ENCODE peak calls at places on chromosomes 7 and 10, in four cellular contexts. One of them, this sample, is unnamed.

GRCh38 chr10:97640174-97640867 is at the start of gene PI4K2A:
- DNase-seq in GM12892: peak; percentile 94
- DNase-seq in K562: peak; percentile 98
- DNase-seq in GM12878: peak; percentile 98
- DNase-seq in this sample: peak; percentile 95

GRCh38 chr10:13990392-13990805 is 340.3 kb downstream of the FRMD4A start:
- DNase-seq in GM12892: no peak
- DNase-seq in K562: no peak
- DNase-seq in GM12878: no peak
- DNase-seq in this sample: no peak

GRCh38 chr10:124911124-124912051 is 30.5 kb upstream of the ZRANB1 start:
- DNase-seq in GM12878: no peak
- DNase-seq in GM12892: no peak
- DNase-seq in K562: peak; percentile 22
- DNase-seq in this sample: no peak

GRCh38 chr10:54993148-54993547 is 192.1 kb upstream of the PCDH15 start:
- DNase-seq in GM12878: no peak
- DNase-seq in GM12892: no peak
- DNase-seq in K562: no peak
- DNase-seq in this sample: no peak

GRCh38 chr7:151700621-151701185 is 176.2 kb downstream of the PRKAG2 start:
- DNase-seq in GM12878: no peak
- DNase-seq in K562: no peak
- DNase-seq in GM12892: no peak
- DNase-seq in this sample: no peak

GRCh38 chr7:152925412-152926147 is 166.0 kb downstream of the ACTR3B start:
- DNase-seq in K562: no peak
- DNase-seq in GM12892: no peak
- DNase-seq in GM12878: no peak
- DNase-seq in this sample: no peak

GRCh38 chr7:48168159-48168558 is 3.1 kb upstream of the ABCA13 start:
- DNase-seq in GM12892: no peak
- DNase-seq in K562: no peak
- DNase-seq in GM12878: no peak
- DNase-seq in this sample: no peak

GRCh38 chr7:20298486-20298901 is 32.2 kb upstream of the ITGB8 start:
- DNase-seq in GM12892: no peak
- DNase-seq in GM12878: peak; percentile 60
- DNase-seq in K562: no peak
- DNase-seq in this sample: no peak

GRCh38 chr7:18320971-18321567 is 174.5 kb upstream of the HDAC9 start:
- DNase-seq in GM12892: no peak
- DNase-seq in K562: peak; percentile 22
- DNase-seq in GM12878: no peak
- DNase-seq in this sample: peak; percentile 5

GRCh38 chr10:133260895-133261725 is 15.6 kb downstream of the ADAM8 start:
- DNase-seq in GM12892: peak; percentile 73
- DNase-seq in K562: peak; percentile 61
- DNase-seq in GM12878: no peak
- DNase-seq in this sample: peak; percentile 78

DNA sequence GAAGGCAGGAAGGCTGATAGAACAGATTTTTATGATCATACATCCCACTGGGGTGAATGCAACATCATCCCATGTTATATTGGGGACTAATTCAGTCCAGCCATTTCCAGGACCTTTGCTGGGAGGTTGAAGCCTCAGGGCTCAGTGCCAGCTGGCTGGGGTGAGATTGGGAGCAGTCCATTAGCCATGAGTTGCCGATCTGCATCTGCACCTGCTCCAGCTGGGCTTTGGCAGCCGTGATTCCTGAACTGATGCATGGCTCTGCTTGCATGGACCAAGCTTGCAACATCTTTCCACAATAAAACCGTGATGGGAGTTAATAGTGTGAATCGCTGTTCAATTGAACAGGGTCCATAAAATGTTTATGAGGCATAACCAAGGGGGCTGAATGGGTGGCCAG is 346.9 kb downstream of the TYW1 start:
- DNase-seq in GM12878: no peak
- DNase-seq in K562: peak; percentile 3
- DNase-seq in GM12892: no peak
- DNase-seq in this sample: no peak
- TF ChIP-seq TAF1 in GM12878: no peak
- TF ChIP-seq TAF1 in K562: no peak
- TF ChIP-seq TAF1 in GM12892: no peak
- TF ChIP-seq TAF1 in this sample: no peak

DNA sequence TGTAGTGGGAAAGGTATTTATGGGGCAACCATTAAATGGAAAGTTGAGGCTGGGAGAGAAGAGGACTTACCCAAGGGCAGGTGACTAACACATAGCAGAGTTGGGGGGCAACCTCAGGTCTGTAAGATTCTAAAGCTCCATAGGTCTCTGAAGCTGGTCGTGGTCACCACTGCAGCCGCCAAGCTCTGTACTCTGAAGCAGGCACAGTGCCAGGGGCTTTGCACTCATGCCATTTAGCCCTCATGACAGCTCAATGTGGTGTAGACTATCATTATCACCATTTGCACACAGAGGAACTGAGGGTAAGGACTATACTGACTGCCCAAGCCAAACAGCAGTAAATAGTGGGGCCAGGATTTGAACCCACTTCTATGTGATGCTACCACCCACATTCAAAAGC is 32.5 kb upstream of the TMEM273 start:
- DNase-seq in K562: no peak
- DNase-seq in GM12878: no peak
- DNase-seq in GM12892: no peak
- DNase-seq in this sample: no peak
- TF ChIP-seq POLR2A in K562: no peak
- TF ChIP-seq POLR2A in GM12878: no peak
- TF ChIP-seq POLR2A in GM12892: no peak
- TF ChIP-seq POLR2A in this sample: no peak

GRCh38 chr10:103894454-103894853 is 23.5 kb downstream of the STN1 start:
- DNase-seq in GM12878: no peak
- DNase-seq in K562: no peak
- DNase-seq in GM12892: no peak
- DNase-seq in this sample: no peak
- TF ChIP-seq TAF1 in GM12878: no peak
- TF ChIP-seq TAF1 in K562: no peak
- TF ChIP-seq TAF1 in GM12892: no peak
- TF ChIP-seq TAF1 in this sample: no peak

DNA sequence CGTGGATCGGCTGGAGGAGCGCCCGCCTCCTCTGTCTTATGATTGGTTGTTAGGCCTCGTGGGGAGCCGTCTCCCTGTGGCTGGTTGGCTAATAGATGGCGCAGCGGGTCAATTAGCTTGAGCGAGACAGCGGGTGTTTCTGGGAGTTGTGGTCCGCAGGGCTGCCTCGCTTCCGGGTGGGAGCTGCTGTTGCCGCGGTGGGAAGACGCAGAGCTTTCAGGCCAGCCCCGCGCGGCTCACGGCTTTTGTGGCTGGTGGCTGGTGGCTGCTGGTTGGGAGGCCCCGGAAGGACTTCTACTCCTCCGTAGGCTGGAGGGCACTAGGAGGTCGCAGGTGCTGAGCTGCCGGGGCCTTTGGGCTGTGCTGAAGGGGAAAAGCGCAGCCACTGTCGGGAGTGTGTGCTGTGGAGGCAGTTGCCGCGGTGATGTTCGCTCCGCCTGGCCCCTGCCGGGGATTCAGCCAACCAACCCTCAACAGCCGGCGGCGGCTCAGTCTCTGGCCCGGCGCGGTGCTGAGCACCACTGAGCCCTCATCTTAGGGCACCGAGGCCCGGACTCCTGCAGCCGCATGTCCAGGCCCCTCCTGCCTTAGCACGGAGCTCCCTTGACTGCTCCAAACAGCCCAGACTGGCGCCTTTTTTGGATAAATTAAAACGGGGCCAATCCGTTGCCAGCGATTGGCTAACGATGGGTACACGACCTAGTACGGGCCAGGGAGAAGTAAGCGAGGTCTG is 651 bp upstream of the C10orf143 start:
- DNase-seq in GM12878: peak; percentile 88
- DNase-seq in GM12892: peak; percentile 84
- DNase-seq in K562: peak; percentile 91
- DNase-seq in this sample: peak; percentile 85
- TF ChIP-seq POLR2A in GM12878: peak; percentile 73
- TF ChIP-seq POLR2A in GM12892: peak; percentile 69
- TF ChIP-seq POLR2A in K562: peak; percentile 3
- TF ChIP-seq POLR2A in this sample: peak; percentile 62

GRCh38 chr7:127979728-127980126 is 51.5 kb downstream of the LRRC4 start:
- DNase-seq in GM12878: no peak
- DNase-seq in K562: no peak
- DNase-seq in GM12892: no peak
- DNase-seq in this sample: no peak
- TF ChIP-seq TAF1 in GM12878: no peak
- TF ChIP-seq TAF1 in K562: no peak
- TF ChIP-seq TAF1 in GM12892: no peak
- TF ChIP-seq TAF1 in this sample: no peak

This sample was measured in GM12891.